ENCODE peak calls at places on chromosome 1, in nine cellular contexts. X is A549, C is left ventricle myocardium inferior, J is stomach, S is astrocyte, L is mesendoderm, U is esophagus squamous epithelium, K is IMR-90, R is breast epithelium. A is an unnamed sample. For H3K4me1, the result is how much of the 10 kb centered on the place peaks cover.

GRCh38 chr1:53277326-53277725 is 39.0 kb upstream of the MAGOH start:
- DNase-seq in X (no peak), C (no peak), J (no peak), S (no peak), L (no peak), U (no peak), K (no peak), R (no peak), A (no peak)

GRCh38 chr1:113871597-113872113 is at the start of gene PTPN22:
- DNase-seq in X (no peak), C (no peak), J (peak), S (peak), L (no peak), U (no peak), K (peak), R (no peak), A (no peak)

GRCh38 chr1:181057079-181057478 is 23.3 kb downstream of the MR1 start:
- DNase-seq in X (no peak), C (no peak), J (no peak), S (no peak), L (no peak), U (no peak), K (no peak), R (no peak), A (no peak)

GRCh38 chr1:24386241-24386640 is 27.3 kb downstream of the STPG1 start:
- DNase-seq in X (no peak), C (no peak), J (no peak), S (no peak), L (no peak), U (no peak), K (no peak), R (no peak), A (no peak)

GRCh38 chr1:209565759-209566678 is 17.5 kb upstream of the CAMK1G start:
- DNase-seq in X (peak), C (peak), J (peak), S (peak), L (peak), U (no peak), K (peak), R (peak), A (peak)

GRCh38 chr1:235060607-235061470 is 67.8 kb downstream of the TOMM20 start:
- DNase-seq in X (no peak), C (peak), J (peak), S (no peak), L (peak), U (no peak), K (no peak), R (no peak), A (no peak)

GRCh38 chr1:11280719-11281376 is 7.8 kb downstream of the UBIAD1 start:
- DNase-seq in X (no peak), C (no peak), J (no peak), S (no peak), L (no peak), U (no peak), K (no peak), R (no peak), A (no peak)

GRCh38 chr1:226406401-226406881 is 1.5 kb downstream of the PARP1 start:
- DNase-seq in X (peak), C (no peak), J (no peak), S (peak), L (peak), U (no peak), K (peak), R (no peak), A (no peak)

GRCh38 chr1:42153598-42153995 is 387 bp downstream of the GUCA2B start:
- DNase-seq in X (no peak), C (no peak), J (no peak), S (no peak), L (no peak), U (no peak), K (no peak), R (no peak), A (no peak)

GRCh38 chr1:42915456-42915855 is 43.2 kb downstream of the SLC2A1 start:
- DNase-seq in X (no peak), C (no peak), J (no peak), S (no peak), L (no peak), U (no peak), K (no peak), R (no peak), A (no peak)

GRCh38 chr1:40980453-40981121 is 1.1 kb downstream of the CTPS1 start:
- DNase-seq in X (no peak), C (peak), J (peak), S (no peak), L (peak), U (no peak), K (peak), R (no peak), A (no peak)

GRCh38 chr1:159492575-159493323 is 43.1 kb downstream of the OR10J5 start:
- DNase-seq in X (peak), C (no peak), J (no peak), S (peak), L (no peak), U (no peak), K (no peak), R (no peak), A (no peak)

GRCh38 chr1:55276671-55277376 is 61.7 kb upstream of the USP24 start:
- DNase-seq in X (no peak), C (peak), J (no peak), S (no peak), L (no peak), U (no peak), K (no peak), R (no peak), A (no peak)

GRCh38 chr1:94434339-94435092 is 16.3 kb downstream of the ABCD3 start:
- DNase-seq in X (no peak), C (no peak), J (no peak), S (no peak), L (no peak), U (no peak), K (peak), R (no peak), A (no peak)

GRCh38 chr1:32770741-32771548 is 46.2 kb downstream of the YARS1 start:
- DNase-seq in X (no peak), C (no peak), J (no peak), S (no peak), L (no peak), U (no peak), K (no peak), R (no peak), A (no peak)

GRCh38 chr1:164682570-164682969 is 123.6 kb downstream of the PBX1 start:
- DNase-seq in X (no peak), C (no peak), J (no peak), S (no peak), L (no peak), U (no peak), K (no peak), R (no peak), A (no peak)
- H3K27ac ChIP-seq in X (peak), C (no peak), J (no peak), S (no peak), L (no peak), U (no peak), K (no peak), R (no peak), A (no peak)

DNA sequence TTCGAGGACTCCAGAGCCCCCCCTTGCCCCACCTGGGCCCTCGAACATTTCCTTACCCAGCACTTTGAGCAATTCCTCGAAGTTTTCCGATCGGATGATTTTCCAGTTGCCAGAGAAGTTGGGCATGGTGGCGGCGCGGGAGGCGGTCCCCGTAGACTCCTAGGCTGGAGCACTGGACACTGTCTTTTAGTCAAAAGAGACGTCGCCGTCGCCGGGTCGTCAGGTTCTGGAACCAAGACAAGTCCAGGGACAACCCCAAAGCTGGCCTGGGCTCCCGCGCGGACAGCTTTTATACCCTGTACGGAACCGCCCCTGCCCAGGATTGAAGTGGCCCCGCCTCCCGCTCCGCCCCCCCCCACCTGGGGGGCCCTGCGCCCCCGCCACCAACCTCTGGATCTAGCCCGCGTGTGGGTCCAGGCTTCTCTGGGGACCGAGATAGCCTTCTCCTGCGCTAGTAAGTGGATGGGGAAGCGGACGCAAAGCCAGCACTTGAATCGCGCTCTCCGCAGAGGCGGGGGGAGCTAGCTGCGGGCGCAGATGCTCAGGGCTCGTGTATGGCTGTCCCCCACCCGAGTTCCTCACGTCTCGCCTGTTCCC is at the start of gene CRABP2:
- DNase-seq in X (no peak), C (no peak), J (no peak), S (no peak), L (peak), U (no peak), K (no peak), R (no peak), A (no peak)
- H3K4me1 ChIP-seq in X (half or more), C (under half), J (under half), S (half or more), L (under half), U (half or more), K (under half), R (half or more), A (under half)

GRCh38 chr1:22461100-22461499 is 9.4 kb downstream of the ZBTB40 start:
- DNase-seq in X (no peak), C (no peak), J (no peak), S (no peak), L (no peak), U (no peak), K (no peak), R (no peak), A (no peak)
- H3K27ac ChIP-seq in X (no peak), C (no peak), J (no peak), S (no peak), L (no peak), U (no peak), K (no peak), R (no peak), A (no peak)

DNA sequence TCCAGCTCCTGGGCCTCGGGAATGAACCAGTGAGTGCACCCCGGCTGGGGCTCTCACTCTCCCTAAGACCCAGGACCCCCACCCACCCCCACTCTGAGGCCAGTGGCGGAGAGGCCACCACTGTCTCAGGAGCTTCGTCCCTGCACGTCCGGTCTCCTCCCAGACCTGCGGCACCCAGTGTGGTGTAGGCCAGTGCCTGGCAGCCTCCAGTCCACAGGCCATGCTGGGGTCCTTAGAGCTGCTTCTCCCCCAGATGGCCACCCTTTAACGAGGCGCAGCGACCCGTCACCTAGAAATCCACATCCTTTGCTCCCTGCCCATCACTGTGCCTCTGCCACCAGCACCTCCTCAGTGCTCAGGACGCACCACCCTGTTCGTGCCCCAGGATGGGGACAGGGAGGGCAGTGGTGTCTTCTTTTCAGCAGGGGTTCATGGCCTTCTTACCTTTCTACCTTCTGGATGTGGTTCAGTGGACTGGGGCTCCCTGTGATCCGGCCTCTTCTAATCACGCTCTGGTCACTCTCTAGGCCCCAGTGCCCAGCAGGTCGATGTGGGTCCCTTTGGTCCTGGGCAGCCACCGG is 131.9 kb upstream of the ARHGEF16 start:
- DNase-seq in X (no peak), C (no peak), J (no peak), S (no peak), L (no peak), U (no peak), K (no peak), R (no peak), A (no peak)
- H3K4me1 ChIP-seq in X (under half), C (half or more), J (under half), S (under half), L (under half), U (under half), K (under half), R (under half), A (under half)

GRCh38 chr1:185565314-185565713 is 168.9 kb upstream of the HMCN1 start:
- DNase-seq in X (no peak), C (no peak), J (no peak), S (peak), L (peak), U (no peak), K (peak), R (no peak), A (peak)

GRCh38 chr1:185567438-185567837 is 166.8 kb upstream of the HMCN1 start:
- DNase-seq in X (no peak), C (no peak), J (no peak), S (no peak), L (no peak), U (no peak), K (no peak), R (no peak), A (no peak)

GRCh38 chr1:185570962-185571361 is 163.2 kb upstream of the HMCN1 start:
- DNase-seq in X (no peak), C (no peak), J (no peak), S (no peak), L (no peak), U (no peak), K (peak), R (no peak), A (no peak)

GRCh38 chr1:185567006-185567405 is 167.2 kb upstream of the HMCN1 start:
- DNase-seq in X (peak), C (no peak), J (no peak), S (peak), L (no peak), U (no peak), K (peak), R (no peak), A (no peak)

DNA sequence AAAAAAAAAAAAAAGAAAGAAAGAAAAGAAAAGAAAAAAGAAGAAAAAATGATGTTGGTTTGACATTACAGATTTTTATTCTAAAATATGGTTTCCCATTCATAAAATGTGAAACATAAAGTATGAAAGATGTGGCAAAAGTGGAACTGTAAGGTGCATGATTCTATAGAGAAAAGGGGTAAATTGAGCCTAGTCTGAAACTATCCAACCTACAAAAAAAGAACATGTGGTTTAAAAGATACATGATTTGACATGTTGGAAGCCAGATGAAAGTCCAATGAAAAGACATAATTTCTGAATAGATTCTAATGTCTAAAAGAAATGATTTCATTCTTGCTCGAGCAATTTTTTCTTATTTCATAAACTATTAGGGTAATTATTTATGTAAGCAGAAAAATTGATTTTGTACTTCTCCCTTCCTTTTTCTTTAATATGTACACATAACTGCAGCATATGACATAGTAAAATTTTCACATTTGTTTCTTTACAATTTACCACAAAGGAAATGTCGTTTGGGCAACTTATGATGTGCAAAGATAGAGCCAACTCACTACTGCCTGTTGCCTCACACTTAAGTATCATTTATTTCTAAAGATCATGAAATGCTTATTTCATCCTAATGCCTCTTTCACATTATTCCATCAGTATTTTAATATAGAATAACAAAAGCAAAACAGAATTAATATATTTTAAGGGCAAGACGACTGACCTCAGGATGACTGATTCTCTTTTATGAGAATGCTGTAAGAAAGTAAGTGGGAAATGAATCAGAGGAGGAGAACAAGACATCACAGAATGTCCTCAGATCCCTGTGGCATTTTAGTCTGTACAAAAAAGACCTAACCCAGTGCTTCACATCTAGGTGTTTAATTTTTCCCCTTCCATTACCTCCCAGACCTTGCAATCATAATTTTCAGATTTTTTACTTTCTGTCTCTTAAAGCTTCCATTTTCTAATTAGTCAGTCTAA is 165.8 kb upstream of the HMCN1 start:
- DNase-seq in X (no peak), C (no peak), J (no peak), S (no peak), L (no peak), U (no peak), K (no peak), R (no peak), A (no peak)
- H3K27ac ChIP-seq in X (no peak), C (no peak), J (no peak), S (no peak), L (no peak), U (no peak), K (no peak), R (no peak), A (peak)

DNA sequence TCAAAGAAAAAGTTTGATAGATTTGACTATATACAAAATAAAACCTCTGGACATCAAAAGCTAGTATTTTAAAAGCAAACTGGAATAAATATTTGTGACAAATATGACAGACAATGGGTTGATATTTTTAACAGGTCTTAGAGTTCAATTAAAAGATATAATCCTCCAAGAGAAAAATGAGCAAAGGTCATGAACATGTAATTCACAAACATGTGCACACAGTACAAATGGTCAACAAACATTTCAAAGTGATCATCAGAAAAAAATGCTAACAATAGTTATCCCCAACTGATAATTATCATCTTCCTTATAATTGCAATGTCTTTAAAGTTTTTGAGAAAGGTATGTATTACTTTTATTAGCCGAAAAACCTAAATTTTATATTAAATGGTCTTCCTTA is 32.0 kb downstream of the WDR64 start:
- DNase-seq in X (no peak), C (no peak), J (no peak), S (no peak), L (no peak), U (no peak), K (no peak), R (no peak), A (no peak)
- H3K4me1 ChIP-seq in X (under half), C (under half), J (under half), S (under half), L (under half), U (under half), K (under half), R (under half), A (under half)

A was measured in RWPE2.